ENCODE peak calls at places on chromosomes 5 and 9, in ten cellular contexts. One of them, this sample, is unnamed.

GRCh38 chr5:53350991-53351770 is 129.2 kb upstream of the FST start:
- DNase-seq in globus pallidus: no peak
- DNase-seq in H54: no peak
- DNase-seq in anterior cingulate cortex: no peak
- DNase-seq in suprapubic skin: no peak
- DNase-seq in Right ventricle myocardium superior: no peak
- DNase-seq in nephron progenitor cell: no peak
- DNase-seq in D341Med: no peak
- DNase-seq in foreskin fibroblast: peak
- DNase-seq in T-helper 1 cell: no peak
- DNase-seq in this sample: no peak

GRCh38 chr5:124700930-124701458 is 45.4 kb downstream of the ZNF608 start:
- DNase-seq in nephron progenitor cell: no peak
- DNase-seq in H54: no peak
- DNase-seq in anterior cingulate cortex: no peak
- DNase-seq in D341Med: no peak
- DNase-seq in suprapubic skin: no peak
- DNase-seq in T-helper 1 cell: no peak
- DNase-seq in Right ventricle myocardium superior: no peak
- DNase-seq in foreskin fibroblast: no peak
- DNase-seq in globus pallidus: no peak
- DNase-seq in this sample: no peak

GRCh38 chr5:91194861-91195460 is 188.2 kb downstream of the ARRDC3 start:
- DNase-seq in globus pallidus: no peak
- DNase-seq in Right ventricle myocardium superior: no peak
- DNase-seq in D341Med: no peak
- DNase-seq in foreskin fibroblast: no peak
- DNase-seq in H54: no peak
- DNase-seq in anterior cingulate cortex: no peak
- DNase-seq in suprapubic skin: no peak
- DNase-seq in nephron progenitor cell: no peak
- DNase-seq in T-helper 1 cell: no peak
- DNase-seq in this sample: no peak

GRCh38 chr5:177458122-177458681 is 11.6 kb downstream of the PRR7 start:
- DNase-seq in H54: no peak
- DNase-seq in globus pallidus: no peak
- DNase-seq in suprapubic skin: peak
- DNase-seq in anterior cingulate cortex: no peak
- DNase-seq in nephron progenitor cell: no peak
- DNase-seq in Right ventricle myocardium superior: no peak
- DNase-seq in T-helper 1 cell: no peak
- DNase-seq in foreskin fibroblast: no peak
- DNase-seq in D341Med: no peak
- DNase-seq in this sample: no peak

GRCh38 chr5:102798103-102798502 is 43.0 kb downstream of the PAM start:
- DNase-seq in H54: no peak
- DNase-seq in globus pallidus: no peak
- DNase-seq in Right ventricle myocardium superior: no peak
- DNase-seq in suprapubic skin: no peak
- DNase-seq in D341Med: no peak
- DNase-seq in foreskin fibroblast: no peak
- DNase-seq in T-helper 1 cell: no peak
- DNase-seq in nephron progenitor cell: no peak
- DNase-seq in anterior cingulate cortex: no peak
- DNase-seq in this sample: no peak

GRCh38 chr5:59485629-59486439 is 407.7 kb downstream of the PDE4D start:
- DNase-seq in D341Med: no peak
- DNase-seq in anterior cingulate cortex: no peak
- DNase-seq in suprapubic skin: no peak
- DNase-seq in T-helper 1 cell: no peak
- DNase-seq in Right ventricle myocardium superior: no peak
- DNase-seq in foreskin fibroblast: peak
- DNase-seq in H54: no peak
- DNase-seq in nephron progenitor cell: no peak
- DNase-seq in globus pallidus: no peak
- DNase-seq in this sample: no peak

GRCh38 chr5:112546946-112547647 is 128.0 kb upstream of the EPB41L4A start:
- DNase-seq in suprapubic skin: no peak
- DNase-seq in nephron progenitor cell: no peak
- DNase-seq in H54: no peak
- DNase-seq in Right ventricle myocardium superior: no peak
- DNase-seq in anterior cingulate cortex: no peak
- DNase-seq in foreskin fibroblast: no peak
- DNase-seq in globus pallidus: no peak
- DNase-seq in T-helper 1 cell: no peak
- DNase-seq in D341Med: no peak
- DNase-seq in this sample: no peak

GRCh38 chr9:136644343-136644592 is 18.4 kb upstream of the EGFL7 start:
- DNase-seq in globus pallidus: no peak
- DNase-seq in foreskin fibroblast: peak
- DNase-seq in H54: no peak
- DNase-seq in T-helper 1 cell: no peak
- DNase-seq in D341Med: no peak
- DNase-seq in nephron progenitor cell: no peak
- DNase-seq in anterior cingulate cortex: peak
- DNase-seq in suprapubic skin: peak
- DNase-seq in Right ventricle myocardium superior: no peak
- DNase-seq in this sample: no peak